ENCODE peak calls at places on chromosomes 2 and 18, in four cellular contexts. T, L, R and U are unnamed samples. For H3K27me3, the result is how much of the 10 kb centered on the place peaks cover.

GRCh38 chr2:221999702-222000101 is 299.1 kb downstream of the PAX3 start:
- DNase-seq in T (no peak), L (no peak), R (no peak), U (peak)

GRCh38 chr18:58502628-58503027 is 126.3 kb downstream of the ALPK2 start:
- DNase-seq in T (no peak), L (no peak), R (no peak), U (no peak)

GRCh38 chr2:215713393-215713792 is 277.5 kb upstream of the FN1 start:
- DNase-seq in T (no peak), L (no peak), R (no peak), U (no peak)

GRCh38 chr2:239778042-239778811 is 246.9 kb downstream of the NDUFA10 start:
- DNase-seq in T (no peak), L (no peak), R (no peak), U (peak)

GRCh38 chr2:88003074-88003755 is 13.1 kb downstream of the RNU2-63P start:
- DNase-seq in T (no peak), L (no peak), R (no peak), U (no peak)

GRCh38 chr2:241272722-241273551 is 42.5 kb downstream of the HDLBP start:
- DNase-seq in T (peak), L (no peak), R (peak), U (peak)

GRCh38 chr18:64116806-64117205 is 32.1 kb downstream of the LINC00305 start:
- DNase-seq in T (no peak), L (no peak), R (no peak), U (no peak)

GRCh38 chr2:69980408-69980807 is 19.0 kb upstream of the ASPRV1 start:
- DNase-seq in T (no peak), L (no peak), R (no peak), U (no peak)

GRCh38 chr18:23239885-23240608 is 104.8 kb downstream of the CABLES1 start:
- DNase-seq in T (no peak), L (no peak), R (no peak), U (no peak)

GRCh38 chr2:5673148-5673860 is 18.9 kb upstream of the SOX11 start:
- DNase-seq in T (no peak), L (no peak), R (no peak), U (no peak)

GRCh38 chr2:54041135-54041534 is 70.3 kb upstream of the PSME4 start:
- DNase-seq in T (no peak), L (no peak), R (no peak), U (no peak)

GRCh38 chr2:30148850-30149249 is 2.0 kb downstream of the YPEL5 start:
- DNase-seq in T (no peak), L (no peak), R (no peak), U (no peak)

GRCh38 chr2:48755473-48755872 is at the start of gene LHCGR:
- DNase-seq in T (no peak), L (no peak), R (peak), U (no peak)

GRCh38 chr2:109079590-109079989 is 49.4 kb upstream of the SH3RF3 start:
- DNase-seq in T (no peak), L (no peak), R (no peak), U (no peak)

GRCh38 chr2:222052934-222053367 is 245.8 kb downstream of the PAX3 start:
- DNase-seq in T (no peak), L (peak), R (no peak), U (no peak)

GRCh38 chr2:73020657-73021370 is 50.7 kb downstream of the SFXN5 start:
- DNase-seq in T (no peak), L (no peak), R (no peak), U (no peak)

GRCh38 chr2:171553236-171553635 is 31.0 kb downstream of the CYBRD1 start:
- DNase-seq in T (no peak), L (no peak), R (no peak), U (no peak)

GRCh38 chr2:86337235-86338099 is at the start of gene REEP1:
- DNase-seq in T (no peak), L (no peak), R (peak), U (no peak)

GRCh38 chr2:58339548-58340243 is 98.6 kb upstream of the FANCL start:
- DNase-seq in T (no peak), L (no peak), R (no peak), U (no peak)

GRCh38 chr2:169462896-169463695 is 16.2 kb upstream of the BBS5 start:
- DNase-seq in T (no peak), L (no peak), R (no peak), U (peak)

GRCh38 chr2:170266358-170266757 is 88.4 kb downstream of the MYO3B start:
- DNase-seq in T (no peak), L (no peak), R (no peak), U (no peak)

GRCh38 chr2:200021449-200022114 is 66.2 kb downstream of the MAIP1 start:
- DNase-seq in T (no peak), L (no peak), R (no peak), U (no peak)

GRCh38 chr2:170218931-170219330 is 41.0 kb downstream of the MYO3B start:
- DNase-seq in T (no peak), L (no peak), R (no peak), U (no peak)

GRCh38 chr2:111162718-111163331 is 42.1 kb downstream of the BCL2L11 start:
- DNase-seq in T (no peak), L (no peak), R (no peak), U (peak)

GRCh38 chr2:128325665-128326181 is 7.1 kb upstream of the HS6ST1 start:
- DNase-seq in T (no peak), L (no peak), R (peak), U (no peak)

GRCh38 chr2:109692013-109692738 is 78.0 kb downstream of the SOWAHC start:
- DNase-seq in T (no peak), L (no peak), R (no peak), U (no peak)

GRCh38 chr2:28608061-28608828 is 112.4 kb downstream of the PLB1 start:
- DNase-seq in T (no peak), L (no peak), R (peak), U (no peak)

GRCh38 chr2:199309973-199310372 is 147.8 kb downstream of the SATB2 start:
- DNase-seq in T (no peak), L (no peak), R (no peak), U (no peak)

GRCh38 chr2:85017436-85018048 is 46.6 kb downstream of the KCMF1 start:
- DNase-seq in T (no peak), L (no peak), R (no peak), U (no peak)

GRCh38 chr2:224946911-224947310 is 95.4 kb downstream of the DOCK10 start:
- DNase-seq in T (no peak), L (no peak), R (no peak), U (no peak)

GRCh38 chr18:79577451-79578395 is 101.9 kb upstream of the CTDP1 start:
- DNase-seq in T (peak), L (no peak), R (peak), U (peak)

GRCh38 chr2:191521608-191522208 is 156.2 kb upstream of the NABP1 start:
- DNase-seq in T (no peak), L (peak), R (no peak), U (peak)

GRCh38 chr2:172196768-172197322 is 94.1 kb upstream of the DLX2 start:
- DNase-seq in T (no peak), L (no peak), R (no peak), U (no peak)

GRCh38 chr2:3457524-3458395 is 61.6 kb downstream of the ADI1 start:
- DNase-seq in T (no peak), L (no peak), R (no peak), U (no peak)

GRCh38 chr2:195575021-195575420 is 82.0 kb upstream of the SLC39A10 start:
- DNase-seq in T (no peak), L (no peak), R (no peak), U (no peak)

GRCh38 chr2:38099096-38099997 is 23.4 kb upstream of the CYP1B1 start:
- DNase-seq in T (no peak), L (no peak), R (no peak), U (no peak)
- H3K27me3 ChIP-seq in T (under half), L (under half), R (half or more), U (under half)

GRCh38 chr2:74513605-74514367 is 464 bp upstream of the TLX2 start:
- DNase-seq in T (no peak), L (no peak), R (no peak), U (no peak)
- H3K27me3 ChIP-seq in T (under half), L (under half), R (half or more), U (half or more)

DNA sequence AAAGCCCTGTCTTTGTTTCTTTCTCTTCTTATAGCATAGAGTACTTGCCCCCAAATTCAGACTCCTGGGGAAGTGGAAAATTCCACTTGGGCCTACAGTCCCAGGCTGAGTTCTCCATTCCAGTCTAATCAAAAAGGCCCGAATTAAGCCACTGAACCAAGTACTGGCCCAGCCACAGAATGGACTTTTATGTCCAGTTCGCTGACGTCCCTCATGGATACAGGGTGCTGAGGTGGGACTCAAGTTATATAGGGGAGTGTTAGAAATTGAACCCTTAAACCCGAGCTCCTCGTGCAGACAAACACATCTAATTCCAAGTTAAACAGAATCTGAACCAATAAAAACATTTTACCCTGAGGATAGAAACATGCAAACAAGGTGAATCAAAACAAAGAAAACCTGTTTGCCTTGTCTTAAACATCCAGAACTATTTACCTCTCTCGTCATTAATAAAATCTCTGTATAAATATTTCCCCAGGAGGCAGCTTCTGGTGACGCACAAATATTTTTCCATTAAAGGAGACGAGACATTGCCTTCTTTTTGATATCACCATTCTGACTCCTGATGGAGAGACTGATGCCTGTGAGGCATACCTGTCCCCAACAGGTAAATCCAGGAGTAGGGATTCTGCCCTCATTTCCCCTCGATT is 136.8 kb upstream of the ARL4C start:
- DNase-seq in T (no peak), L (no peak), R (no peak), U (peak)
- H3K27me3 ChIP-seq in T (under half), L (under half), R (under half), U (under half)

GRCh38 chr2:120736202-120736954 is 710 bp downstream of the GLI2 start:
- DNase-seq in T (peak), L (no peak), R (no peak), U (peak)
- H3K27me3 ChIP-seq in T (under half), L (under half), R (half or more), U (under half)

GRCh38 chr18:22166070-22166972 is 3.1 kb upstream of the GATA6 start:
- DNase-seq in T (peak), L (no peak), R (peak), U (no peak)
- H3K27me3 ChIP-seq in T (under half), L (under half), R (half or more), U (under half)

DNA sequence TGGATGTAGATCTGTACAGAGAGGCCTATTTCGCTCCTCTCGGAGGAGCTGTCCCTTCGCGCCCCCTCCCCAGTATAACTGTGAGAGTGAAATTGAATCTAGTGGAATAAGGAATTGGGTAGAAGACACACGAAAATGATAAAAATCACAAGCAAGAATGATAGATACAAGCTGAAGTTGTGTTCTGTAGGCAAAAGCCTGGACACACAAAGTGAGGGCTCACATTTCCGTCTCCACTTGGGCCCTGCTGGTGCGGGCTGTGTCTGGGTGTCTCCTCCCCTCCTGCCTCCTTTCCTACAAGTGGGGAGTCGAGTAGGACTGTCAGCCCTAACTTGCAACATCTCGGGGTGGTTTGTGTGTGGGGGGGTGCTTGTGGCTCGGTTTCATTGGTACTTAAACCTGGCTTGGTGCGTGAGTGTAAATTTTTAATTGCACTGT is 457 bp upstream of the SP9 start:
- DNase-seq in T (no peak), L (no peak), R (no peak), U (no peak)
- H3K27me3 ChIP-seq in T (half or more), L (under half), R (half or more), U (under half)

GRCh38 chr18:34222025-34222395 is 2.7 kb downstream of the NOL4 start:
- DNase-seq in T (no peak), L (no peak), R (no peak), U (no peak)
- H3K27me3 ChIP-seq in T (under half), L (under half), R (half or more), U (half or more)

GRCh38 chr2:953408-953807 is 2.8 kb downstream of the SNTG2 start:
- DNase-seq in T (no peak), L (no peak), R (no peak), U (no peak)

GRCh38 chr2:949384-949893 is 1.2 kb upstream of the SNTG2 start:
- DNase-seq in T (no peak), L (no peak), R (no peak), U (no peak)

GRCh38 chr2:949894-950626 is 589 bp upstream of the SNTG2 start:
- DNase-seq in T (no peak), L (no peak), R (no peak), U (no peak)

GRCh38 chr2:951224-952006 is 766 bp downstream of the SNTG2 start:
- DNase-seq in T (no peak), L (no peak), R (no peak), U (no peak)

DNA sequence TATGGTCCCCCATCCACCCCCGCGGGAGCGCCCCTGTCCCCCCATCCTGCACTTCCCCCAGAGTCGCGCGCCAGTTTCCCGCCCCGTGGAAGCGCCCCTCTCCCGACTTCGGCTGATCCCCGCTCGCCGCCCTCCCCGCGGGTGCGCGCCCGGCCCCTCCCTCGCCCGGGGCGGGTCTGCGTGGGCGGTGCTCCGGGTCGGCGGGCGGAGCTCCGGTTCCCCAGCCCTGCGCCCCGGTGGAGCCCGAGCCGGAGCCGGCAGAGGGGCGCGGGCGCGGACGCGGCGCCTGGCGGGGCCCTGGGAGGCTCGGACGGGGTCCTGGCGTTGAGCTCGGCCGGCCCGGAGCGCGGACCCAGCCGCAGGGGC is at the start of gene SNTG2:
- DNase-seq in T (no peak), L (no peak), R (peak), U (peak)
- H3K27me3 ChIP-seq in T (under half), L (under half), R (half or more), U (under half)

DNA sequence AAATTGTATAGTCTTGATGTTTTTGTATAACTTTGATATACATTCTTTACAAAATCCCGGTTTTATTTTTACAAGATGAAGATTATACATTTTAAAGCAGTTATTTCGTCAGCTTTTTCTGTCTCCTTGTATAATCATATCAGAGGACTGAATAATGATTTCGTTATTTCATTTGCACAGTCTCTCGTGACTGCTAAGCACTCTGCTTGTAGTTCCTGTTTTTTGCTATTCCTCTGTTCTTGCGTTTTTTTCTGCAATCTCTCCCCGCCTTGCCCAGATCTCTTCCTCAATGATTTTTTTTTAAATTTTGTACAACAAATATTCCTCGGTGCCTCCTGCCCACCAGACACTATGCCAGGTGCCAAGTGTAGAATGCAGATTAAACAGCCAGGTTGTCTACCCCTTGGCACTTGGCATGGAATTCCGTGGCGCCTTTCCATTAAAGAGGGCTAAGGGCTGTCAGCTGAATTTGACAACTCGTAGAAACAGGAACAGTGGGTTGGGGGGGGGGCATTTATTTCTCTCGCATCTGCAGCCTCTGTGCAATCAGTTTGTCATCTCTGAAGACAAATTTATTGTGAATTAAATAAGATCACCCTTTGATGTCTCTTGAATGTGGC is 69.6 kb downstream of the KLHL29 start:
- DNase-seq in T (no peak), L (no peak), R (no peak), U (no peak)
- H3K27me3 ChIP-seq in T (under half), L (under half), R (under half), U (under half)

DNA sequence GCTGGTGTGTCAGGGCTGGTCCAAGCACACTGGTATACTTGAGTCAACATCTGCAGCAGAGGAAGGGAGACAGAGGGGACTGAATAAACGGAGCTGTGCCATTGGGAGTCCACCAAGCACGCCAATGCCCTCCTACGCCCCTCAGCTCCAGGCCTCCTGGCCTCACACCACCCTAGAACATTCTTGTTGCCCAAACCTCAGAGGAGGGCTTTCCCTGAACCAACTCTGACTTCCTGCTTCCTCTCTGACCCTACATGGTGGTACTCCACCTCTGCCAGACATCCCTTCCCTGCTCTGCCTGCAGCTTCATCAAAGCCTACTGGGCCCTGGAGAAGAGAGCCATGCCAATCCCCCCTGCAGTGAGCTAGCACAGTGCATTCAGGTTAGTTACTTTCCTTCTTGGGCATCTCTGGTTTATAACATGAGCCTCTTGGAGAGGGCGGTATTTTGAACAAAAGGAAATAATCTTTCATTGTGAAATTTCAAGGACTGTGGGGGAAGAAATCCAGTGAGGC is 54.4 kb downstream of the ZBTB7C start:
- DNase-seq in T (no peak), L (no peak), R (no peak), U (no peak)
- H3K27me3 ChIP-seq in T (under half), L (under half), R (under half), U (under half)